ENCODE peak calls at places on chromosomes 1 and 21, in five cellular contexts. J is stomach, D is spleen, T is transverse colon, B is uterus. K is an unnamed sample.

GRCh38 chr1:244054924-244055263 is 3.8 kb downstream of the ZBTB18 start:
- DNase-seq in J (no peak), B (no peak), D (peak), T (no peak), K (no peak)

GRCh38 chr1:211579434-211580302 is 707 bp upstream of the SLC30A1 start:
- DNase-seq in B (no peak), D (peak), J (peak), T (peak), K (peak)

GRCh38 chr21:35616090-35616489 is 444.2 kb downstream of the SETD4 start:
- DNase-seq in D (no peak), J (no peak), B (no peak), T (no peak), K (peak)

GRCh38 chr21:42515708-42516502 is 2.3 kb downstream of the SLC37A1 start:
- DNase-seq in B (no peak), J (no peak), T (peak), D (no peak), K (no peak)

GRCh38 chr1:11499825-11500331 is 20.9 kb downstream of the DISP3 start:
- DNase-seq in B (no peak), D (peak), T (no peak), J (no peak), K (no peak)

GRCh38 chr1:112674986-112675727 is 698 bp downstream of the MOV10 start:
- DNase-seq in D (peak), T (peak), B (peak), J (no peak), K (peak)

GRCh38 chr1:1894354-1895049 is 3.6 kb upstream of the GNB1 start:
- DNase-seq in B (no peak), T (peak), J (peak), D (peak), K (no peak)

GRCh38 chr21:43778469-43779335 is 2.6 kb upstream of the CSTB start:
- DNase-seq in D (peak), B (no peak), J (no peak), T (no peak), K (no peak)

GRCh38 chr21:35578831-35579470 is 481.4 kb downstream of the SETD4 start:
- DNase-seq in D (no peak), J (no peak), B (no peak), T (no peak), K (no peak)

GRCh38 chr1:235105051-235106043 is 23.3 kb downstream of the TOMM20 start:
- DNase-seq in J (no peak), D (no peak), T (no peak), B (no peak), K (no peak)

GRCh38 chr1:107963601-107964396 is 1.2 kb downstream of the VAV3 start:
- DNase-seq in J (peak), B (no peak), T (peak), D (peak), K (peak)

GRCh38 chr1:93728480-93729131 is 47.0 kb upstream of the BCAR3 start:
- DNase-seq in D (no peak), J (no peak), B (no peak), T (no peak), K (no peak)

GRCh38 chr1:201500670-201501120 is 6.2 kb downstream of the CSRP1 start:
- DNase-seq in D (no peak), B (peak), T (no peak), J (no peak), K (no peak)

GRCh38 chr1:29271724-29272123 is 35.4 kb downstream of the PTPRU start:
- DNase-seq in J (peak), B (peak), D (no peak), T (peak), K (no peak)

GRCh38 chr1:89566761-89567174 is 42.1 kb downstream of the LRRC8B start:
- DNase-seq in J (no peak), T (peak), D (peak), B (no peak), K (no peak)

GRCh38 chr1:147641695-147642592 is 28.4 kb downstream of the ACP6 start:
- DNase-seq in J (peak), D (no peak), T (peak), B (peak), K (peak)

GRCh38 chr1:153866045-153866850 is 56.5 kb downstream of the GATAD2B start:
- DNase-seq in D (no peak), J (no peak), B (no peak), T (no peak), K (no peak)

GRCh38 chr1:200979574-200980451 is 43.7 kb downstream of the KIF21B start:
- DNase-seq in D (peak), J (peak), T (peak), B (no peak), K (peak)

GRCh38 chr1:61692155-61692783 is 32.7 kb downstream of the TM2D1 start:
- DNase-seq in D (no peak), B (no peak), T (peak), J (no peak), K (no peak)

GRCh38 chr1:211198111-211198510 is 61.1 kb upstream of the RCOR3 start:
- DNase-seq in T (no peak), B (no peak), J (no peak), D (no peak), K (no peak)

GRCh38 chr1:15258828-15259588 is 12.0 kb downstream of the FHAD1 start:
- DNase-seq in D (no peak), T (no peak), B (no peak), J (no peak), K (no peak)

GRCh38 chr1:243917177-243917862 is 67.3 kb upstream of the AKT3 start:
- DNase-seq in B (peak), J (no peak), T (peak), D (peak), K (no peak)

GRCh38 chr1:207259391-207259790 is 62.1 kb upstream of the CD55 start:
- DNase-seq in J (no peak), B (no peak), T (peak), D (no peak), K (peak)

GRCh38 chr1:61241864-61242472 is 159.6 kb downstream of the NFIA start:
- DNase-seq in D (no peak), B (no peak), T (no peak), J (no peak), K (no peak)

GRCh38 chr1:58768971-58769808 is 14.7 kb downstream of the JUN start:
- DNase-seq in D (peak), B (peak), J (peak), T (peak), K (peak)

GRCh38 chr1:223338811-223339746 is 24.9 kb downstream of the SUSD4 start:
- DNase-seq in D (no peak), T (no peak), J (no peak), B (no peak), K (no peak)

GRCh38 chr1:111571987-111572386 is 47.6 kb upstream of the RAP1A start:
- DNase-seq in T (no peak), J (no peak), D (no peak), B (no peak), K (no peak)

GRCh38 chr1:187513190-187513589 is 684.4 kb downstream of the PLA2G4A start:
- DNase-seq in B (no peak), D (no peak), J (no peak), T (no peak), K (peak)

GRCh38 chr1:114428083-114428754 is 82.8 kb downstream of the TRIM33 start:
- DNase-seq in B (no peak), J (no peak), D (no peak), T (no peak), K (peak)

GRCh38 chr1:243179714-243180113 is 75.4 kb downstream of the CEP170 start:
- DNase-seq in B (no peak), T (no peak), D (no peak), J (no peak), K (no peak)

GRCh38 chr1:53573931-53574330 is 114.7 kb downstream of the DMRTB1 start:
- DNase-seq in T (no peak), J (no peak), D (no peak), B (peak), K (no peak)

GRCh38 chr1:8567146-8567545 is 249.2 kb downstream of the SLC45A1 start:
- DNase-seq in B (no peak), T (no peak), J (no peak), D (no peak), K (peak)

GRCh38 chr1:54795841-54796468 is 5.2 kb downstream of the TTC22 start:
- DNase-seq in J (peak), B (no peak), T (peak), D (peak), K (no peak)

GRCh38 chr1:234919061-234919755 is 209.4 kb downstream of the TOMM20 start:
- DNase-seq in D (peak), B (peak), J (no peak), T (peak), K (no peak)

GRCh38 chr1:25477448-25478034 is 46.8 kb downstream of the MACO1 start:
- DNase-seq in J (no peak), D (no peak), B (no peak), T (no peak), K (peak)

GRCh38 chr1:241142493-241142892 is 214.5 kb downstream of the RGS7 start:
- DNase-seq in T (no peak), B (no peak), D (no peak), J (no peak), K (no peak)

GRCh38 chr1:1426496-1426960 is 5.5 kb upstream of the ANKRD65 start:
- DNase-seq in J (no peak), T (no peak), B (no peak), D (peak), K (no peak)

GRCh38 chr1:234206651-234207284 is 166.5 kb upstream of the COA6 start:
- DNase-seq in B (peak), J (no peak), T (no peak), D (no peak), K (no peak)

GRCh38 chr1:245235156-245235555 is 80.4 kb downstream of the KIF26B start:
- DNase-seq in J (peak), D (no peak), B (no peak), T (no peak), K (no peak)

GRCh38 chr1:75723989-75724471 is 479 bp upstream of the ACADM start:
- DNase-seq in B (peak), D (peak), T (peak), J (peak), K (peak)
- TF ChIP-seq POLR2A in B (no peak), D (no peak), T (no peak), J (no peak), K (no peak)

GRCh38 chr1:26826261-26827201 is at the start of gene ZDHHC18:
- DNase-seq in D (peak), J (peak), B (peak), T (peak), K (peak)
- TF ChIP-seq POLR2A in D (peak), J (no peak), B (peak), T (peak), K (no peak)

GRCh38 chr1:20178634-20179368 is 7.1 kb upstream of the UBXN10 start:
- DNase-seq in T (no peak), J (no peak), D (no peak), B (no peak), K (no peak)
- TF ChIP-seq POLR2A in T (no peak), J (no peak), D (no peak), B (no peak), K (no peak)

GRCh38 chr1:99735852-99736251 is 30.6 kb downstream of the FRRS1 start:
- DNase-seq in J (no peak), D (no peak), T (no peak), B (no peak), K (no peak)
- TF ChIP-seq POLR2A in J (no peak), D (no peak), T (no peak), B (no peak), K (no peak)

GRCh38 chr1:204128464-204128963 is 23.3 kb downstream of the ETNK2 start:
- DNase-seq in D (no peak), J (no peak), B (no peak), T (no peak), K (no peak)

GRCh38 chr1:204128964-204129896 is 22.6 kb downstream of the ETNK2 start:
- DNase-seq in B (peak), D (peak), T (peak), J (peak), K (peak)

GRCh38 chr1:204131978-204132377 is 19.9 kb downstream of the ETNK2 start:
- DNase-seq in J (no peak), D (no peak), T (no peak), B (no peak), K (no peak)

GRCh38 chr1:204130989-204131892 is 20.6 kb downstream of the ETNK2 start:
- DNase-seq in D (no peak), T (no peak), B (peak), J (no peak), K (no peak)

GRCh38 chr1:204130178-204130577 is 21.7 kb downstream of the ETNK2 start:
- DNase-seq in T (no peak), B (peak), D (no peak), J (peak), K (no peak)
- TF ChIP-seq POLR2A in T (no peak), B (no peak), D (no peak), J (no peak), K (no peak)

GRCh38 chr1:109239580-109240068 is 9.7 kb upstream of the CELSR2 start:
- DNase-seq in J (no peak), B (no peak), D (peak), T (no peak), K (peak)
- TF ChIP-seq POLR2A in J (no peak), B (no peak), D (no peak), T (no peak), K (no peak)

GRCh38 chr1:100265562-100265930 is 470 bp upstream of the RTCA start:
- DNase-seq in B (no peak), T (peak), D (no peak), J (no peak), K (peak)

GRCh38 chr1:100261686-100262085 is 4.3 kb upstream of the RTCA start:
- DNase-seq in T (no peak), J (no peak), B (no peak), D (no peak), K (no peak)

GRCh38 chr1:100268202-100268601 is 2.2 kb downstream of the RTCA start:
- DNase-seq in B (no peak), D (no peak), J (no peak), T (no peak), K (no peak)

GRCh38 chr1:100267284-100267683 is 1.3 kb downstream of the RTCA start:
- DNase-seq in B (no peak), T (no peak), D (no peak), J (no peak), K (peak)

DNA sequence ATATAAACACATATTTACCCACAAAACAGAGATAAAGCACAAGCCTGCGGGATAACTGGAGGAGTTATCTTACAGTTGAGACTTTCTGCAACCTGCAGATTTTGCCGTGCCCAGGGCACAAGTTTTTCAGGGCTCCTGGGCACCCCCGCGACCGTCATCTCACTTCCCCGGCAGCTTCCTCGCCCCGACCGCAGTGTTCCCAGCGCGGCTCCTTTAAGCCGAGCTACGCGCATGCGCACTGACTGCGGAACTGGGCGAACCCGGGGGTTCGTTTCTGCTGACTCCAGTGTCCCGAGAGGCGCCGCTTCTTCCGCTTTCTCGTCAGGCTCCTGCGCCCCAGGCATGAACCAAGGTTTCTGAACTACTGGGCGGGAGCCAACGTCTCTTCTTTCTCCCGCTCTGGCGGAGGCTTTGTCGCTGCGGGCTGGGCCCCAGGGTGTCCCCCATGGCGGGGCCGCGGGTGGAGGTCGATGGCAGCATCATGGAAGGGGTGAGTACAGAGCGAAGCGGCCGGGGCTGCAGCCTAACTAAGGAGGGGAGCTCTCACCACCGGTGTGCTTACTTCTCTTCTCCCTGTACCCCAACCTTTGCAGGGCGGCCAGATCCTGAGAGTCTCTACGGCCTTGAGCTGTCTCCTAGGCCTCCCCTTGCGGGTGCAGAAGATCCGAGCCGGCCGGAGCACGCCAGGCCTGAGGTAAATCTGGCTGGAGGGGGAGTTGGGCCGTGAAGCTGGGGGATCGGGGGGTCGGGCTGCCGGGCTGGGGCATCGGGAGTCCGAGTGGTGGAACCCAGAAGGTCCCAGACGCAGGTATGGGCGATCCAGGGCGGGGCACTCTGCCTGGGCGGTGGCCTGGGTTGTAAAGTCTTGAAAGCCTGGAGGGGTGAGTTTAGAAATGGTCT is at the start of gene RTCA:
- DNase-seq in D (peak), B (peak), T (peak), J (peak), K (peak)
- TF ChIP-seq POLR2A in D (peak), B (peak), T (peak), J (no peak), K (peak)

GRCh38 chr1:177789956-177790355 is 179.9 kb downstream of the SEC16B start:
- DNase-seq in B (no peak), J (no peak), D (no peak), T (no peak), K (no peak)

GRCh38 chr1:177796561-177796960 is 173.3 kb downstream of the SEC16B start:
- DNase-seq in B (no peak), T (no peak), J (no peak), D (no peak), K (no peak)

GRCh38 chr1:177794316-177794991 is 175.4 kb downstream of the SEC16B start:
- DNase-seq in T (no peak), B (no peak), J (no peak), D (no peak), K (no peak)

GRCh38 chr1:177786346-177786745 is 183.5 kb downstream of the SEC16B start:
- DNase-seq in J (no peak), B (no peak), T (no peak), D (no peak), K (no peak)

DNA sequence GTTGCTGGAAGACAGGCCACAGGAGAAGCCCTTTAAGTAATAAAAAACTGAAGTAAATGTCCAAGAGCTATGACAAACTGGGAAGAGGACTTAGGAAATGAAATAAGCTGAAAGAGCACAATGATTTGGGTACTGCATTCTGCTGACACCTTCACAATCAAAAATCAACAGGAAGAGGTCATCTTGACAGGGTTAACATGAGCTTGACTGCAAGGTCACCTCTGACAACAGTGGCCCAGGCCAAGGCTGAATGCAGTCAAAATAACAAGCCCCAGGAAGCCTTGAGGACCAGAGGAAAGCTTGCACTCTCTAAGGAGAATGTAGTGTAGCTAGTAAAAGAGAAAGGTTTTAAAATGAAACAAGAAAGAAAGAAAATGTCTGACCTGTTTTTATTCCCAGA is 179.3 kb downstream of the SEC16B start:
- DNase-seq in T (no peak), B (no peak), J (no peak), D (no peak), K (no peak)
- TF ChIP-seq POLR2A in T (no peak), B (no peak), J (no peak), D (no peak), K (no peak)

K was measured in erythroblast.